ENCODE peak calls at places on chromosomes 2 and 18, in eight cellular contexts. S, H, I, R, U, O, N and W are unnamed samples.

GRCh38 chr2:62727259-62727867 is 21.9 kb downstream of the EHBP1 start:
- DNase-seq in S (no peak), H (no peak), I (no peak), R (no peak), U (no peak), O (no peak), N (no peak), W (no peak)

GRCh38 chr2:141942006-141942789 is 188.6 kb downstream of the LRP1B start:
- DNase-seq in S (no peak), H (no peak), I (no peak), R (peak; percentile 2), U (no peak), O (no peak), N (no peak), W (no peak)

GRCh38 chr18:41905786-41906527 is 49.1 kb upstream of the PIK3C3 start:
- DNase-seq in S (no peak), H (no peak), I (no peak), R (no peak), U (no peak), O (no peak), N (no peak), W (no peak)

GRCh38 chr2:224211821-224212220 is 172.7 kb upstream of the SERPINE2 start:
- DNase-seq in S (no peak), H (peak; percentile 16), I (no peak), R (no peak), U (no peak), O (no peak), N (no peak), W (no peak)

GRCh38 chr18:34643982-34644381 is 66.1 kb upstream of the DTNA start:
- DNase-seq in S (no peak), H (no peak), I (no peak), R (no peak), U (no peak), O (no peak), N (no peak), W (no peak)

GRCh38 chr2:3728104-3729054 is 25.0 kb downstream of the DCDC2C start:
- DNase-seq in S (no peak), H (no peak), I (no peak), R (peak; percentile 33), U (no peak), O (no peak), N (peak; percentile 65), W (no peak)

GRCh38 chr18:44033144-44033543 is 647.5 kb upstream of the SETBP1 start:
- DNase-seq in S (no peak), H (no peak), I (no peak), R (no peak), U (no peak), O (no peak), N (no peak), W (no peak)

GRCh38 chr2:101396352-101396717 is 9.0 kb upstream of the CREG2 start:
- DNase-seq in S (no peak), H (no peak), I (no peak), R (no peak), U (no peak), O (no peak), N (peak; percentile 65), W (peak; percentile 91)

GRCh38 chr18:21996261-21996892 is 173.0 kb upstream of the GATA6 start:
- DNase-seq in S (no peak), H (peak; percentile 55), I (no peak), R (no peak), U (no peak), O (peak; percentile 78), N (no peak), W (no peak)

GRCh38 chr2:43852196-43852730 is 13.5 kb downstream of the ABCG8 start:
- DNase-seq in S (no peak), H (no peak), I (no peak), R (no peak), U (no peak), O (no peak), N (no peak), W (no peak)

GRCh38 chr2:96113367-96113677 is 3.0 kb downstream of the ADRA2B start:
- DNase-seq in S (no peak), H (no peak), I (peak; percentile 39), R (no peak), U (no peak), O (no peak), N (no peak), W (no peak)

GRCh38 chr2:173075781-173076556 is at the start of gene MAP3K20:
- DNase-seq in S (peak; percentile 48), H (peak; percentile 83), I (peak; percentile 83), R (no peak), U (peak; percentile 53), O (peak; percentile 73), N (no peak), W (no peak)

GRCh38 chr2:241896746-241897201 is 27.2 kb downstream of the RTP5 start:
- DNase-seq in S (no peak), H (no peak), I (no peak), R (no peak), U (no peak), O (peak; percentile 10), N (no peak), W (no peak)

GRCh38 chr2:126881591-126881990 is 17.1 kb upstream of the TEX51 start:
- DNase-seq in S (peak; percentile 15), H (no peak), I (no peak), R (no peak), U (no peak), O (no peak), N (no peak), W (no peak)

GRCh38 chr2:225137971-225138370 is 95.7 kb upstream of the DOCK10 start:
- DNase-seq in S (no peak), H (no peak), I (no peak), R (no peak), U (no peak), O (no peak), N (no peak), W (no peak)

GRCh38 chr2:170335351-170335750 is 157.4 kb downstream of the MYO3B start:
- DNase-seq in S (no peak), H (no peak), I (no peak), R (no peak), U (no peak), O (no peak), N (no peak), W (no peak)

GRCh38 chr2:202831241-202831997 is 40.1 kb downstream of the ICA1L start:
- DNase-seq in S (peak; percentile 52), H (peak; percentile 46), I (no peak), R (peak; percentile 61), U (no peak), O (peak; percentile 33), N (peak; percentile 52), W (no peak)

GRCh38 chr2:174344716-174345472 is 10.1 kb downstream of the SP9 start:
- DNase-seq in S (no peak), H (no peak), I (no peak), R (peak; percentile 46), U (no peak), O (no peak), N (no peak), W (peak; percentile 12)

GRCh38 chr2:96116424-96116878 is at the start of gene ADRA2B:
- DNase-seq in S (peak; percentile 90), H (peak; percentile 36), I (peak; percentile 82), R (peak; percentile 47), U (peak; percentile 72), O (peak; percentile 86), N (peak; percentile 46), W (peak; percentile 10)

GRCh38 chr2:30514861-30515435 is 67.9 kb downstream of the LCLAT1 start:
- DNase-seq in S (no peak), H (no peak), I (no peak), R (no peak), U (no peak), O (no peak), N (no peak), W (no peak)

GRCh38 chr2:216006164-216006663 is 7.1 kb downstream of the MREG start:
- DNase-seq in S (peak; percentile 85), H (peak; percentile 31), I (peak; percentile 65), R (no peak), U (peak; percentile 38), O (no peak), N (no peak), W (peak; percentile 69)

DNA sequence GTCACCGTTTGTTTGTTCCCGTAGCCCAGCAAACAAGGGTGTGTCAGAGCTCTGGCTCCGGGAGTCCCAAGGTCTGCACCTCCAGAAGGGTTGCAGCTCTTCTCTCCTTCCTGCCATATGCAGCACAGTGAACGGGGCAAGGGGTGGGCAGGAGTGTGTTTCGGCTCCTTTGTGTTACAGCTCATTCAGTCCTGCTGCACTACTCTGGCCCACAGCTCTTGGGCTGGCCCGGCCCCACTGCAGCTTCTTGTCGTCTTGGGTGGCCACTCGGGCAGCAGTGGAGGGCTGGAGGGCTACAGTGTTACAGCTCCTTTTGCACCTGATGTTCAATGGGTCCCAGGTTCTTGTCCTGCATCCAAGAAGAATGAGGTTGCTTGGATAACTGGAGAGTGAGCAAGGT is 408.3 kb downstream of the DCC start:
- DNase-seq in S (no peak), H (no peak), I (no peak), R (no peak), U (no peak), O (no peak), N (no peak), W (no peak)
- H3K27ac ChIP-seq in S (no peak overlapping the region), H (no peak overlapping the region), I (no peak overlapping the region), R (no peak overlapping the region), U (no peak overlapping the region), O (no peak overlapping the region), N (no peak overlapping the region), W (no peak overlapping the region)

GRCh38 chr18:2538236-2538635 is 33.1 kb downstream of the METTL4 start:
- DNase-seq in S (no peak), H (no peak), I (no peak), R (no peak), U (no peak), O (no peak), N (no peak), W (no peak)
- H3K27ac ChIP-seq in S (no peak overlapping the region), H (peak overlapping the region; percentile 69), I (no peak overlapping the region), R (no peak overlapping the region), U (no peak overlapping the region), O (no peak overlapping the region), N (no peak overlapping the region), W (no peak overlapping the region)

GRCh38 chr2:105373895-105374401 is 24.9 kb downstream of the FHL2 start:
- DNase-seq in S (no peak), H (no peak), I (no peak), R (no peak), U (no peak), O (no peak), N (no peak), W (no peak)

GRCh38 chr2:105376789-105377231 is 22.0 kb downstream of the FHL2 start:
- DNase-seq in S (no peak), H (no peak), I (no peak), R (no peak), U (no peak), O (no peak), N (no peak), W (no peak)

GRCh38 chr2:105373344-105373781 is 25.5 kb downstream of the FHL2 start:
- DNase-seq in S (no peak), H (peak; percentile 53), I (peak; percentile 49), R (no peak), U (no peak), O (peak; percentile 70), N (no peak), W (no peak)

GRCh38 chr2:105376010-105376409 is 22.8 kb downstream of the FHL2 start:
- DNase-seq in S (no peak), H (no peak), I (no peak), R (no peak), U (no peak), O (peak; percentile 64), N (no peak), W (no peak)

GRCh38 chr2:105375001-105375561 is 23.8 kb downstream of the FHL2 start:
- DNase-seq in S (no peak), H (peak; percentile 62), I (no peak), R (no peak), U (no peak), O (no peak), N (no peak), W (no peak)
- H3K27ac ChIP-seq in S (no peak overlapping the region), H (peak overlapping the region; percentile 81), I (peak overlapping the region; percentile 63), R (no peak overlapping the region), U (peak overlapping the region; percentile 43), O (peak overlapping the region; percentile 87), N (no peak overlapping the region), W (peak overlapping the region; percentile 51)

GRCh38 chr2:54042341-54042740 is 71.5 kb upstream of the PSME4 start:
- DNase-seq in S (no peak), H (no peak), I (no peak), R (no peak), U (no peak), O (no peak), N (no peak), W (no peak)
- H3K27ac ChIP-seq in S (no peak overlapping the region), H (peak overlapping the region; percentile 74), I (no peak overlapping the region), R (no peak overlapping the region), U (no peak overlapping the region), O (peak overlapping the region; percentile 7), N (no peak overlapping the region), W (no peak overlapping the region)